ENCODE peak calls at places on chromosomes 1 and 21, in six cellular contexts. B, E, M, H, I and Y are unnamed samples.
A peak's percentile ranks its signal among the peaks of the same experiment; 100 is the strongest.

GRCh38 chr1:176102243-176102642 is 104.8 kb downstream of the COP1 start:
- DNase-seq in H (peak; percentile 41), B (no peak), M (no peak), E (no peak), I (no peak), Y (no peak)

GRCh38 chr1:172723251-172723650 is 64.3 kb downstream of the FASLG start:
- DNase-seq in E (no peak), M (peak; percentile 61), B (no peak), H (peak; percentile 61), I (no peak), Y (no peak)

GRCh38 chr1:213394837-213395236 is 343.8 kb downstream of the RPS6KC1 start:
- DNase-seq in B (no peak), M (no peak), H (no peak), E (no peak), I (no peak), Y (no peak)

GRCh38 chr1:11272842-11273594 is at the start of gene UBIAD1:
- DNase-seq in I (peak; percentile 87), E (peak; percentile 89), M (peak; percentile 86), H (peak; percentile 96), B (peak; percentile 80), Y (no peak)

GRCh38 chr1:244371294-244372141 is 80.2 kb downstream of the ADSS2 start:
- DNase-seq in E (no peak), I (no peak), M (peak; percentile 85), H (no peak), B (no peak), Y (no peak)

GRCh38 chr1:233337505-233337904 is 10.0 kb downstream of the MAP3K21 start:
- DNase-seq in B (no peak), I (no peak), E (no peak), H (no peak), M (no peak), Y (no peak)

GRCh38 chr1:54887665-54888071 is 673 bp upstream of the DHCR24 start:
- DNase-seq in B (no peak), M (no peak), H (peak; percentile 65), I (no peak), E (peak; percentile 51), Y (no peak)

GRCh38 chr1:173255214-173255813 is 48.2 kb upstream of the TNFSF4 start:
- DNase-seq in H (peak; percentile 71), B (no peak), I (no peak), E (no peak), M (peak; percentile 25), Y (no peak)

GRCh38 chr1:25580933-25581332 is 35.7 kb upstream of the MAN1C1 start:
- DNase-seq in I (no peak), B (no peak), H (no peak), M (no peak), E (no peak), Y (no peak)

GRCh38 chr1:76764638-76765572 is 102.4 kb upstream of the ST6GALNAC5 start:
- DNase-seq in B (no peak), I (no peak), E (peak; percentile 68), H (no peak), M (no peak), Y (no peak)

GRCh38 chr21:36799869-36800268 is 101.0 kb downstream of the SIM2 start:
- DNase-seq in H (peak; percentile 20), E (no peak), I (no peak), B (no peak), M (no peak), Y (no peak)

GRCh38 chr21:41972511-41973205 is 18.8 kb upstream of the C2CD2 start:
- DNase-seq in M (no peak), H (no peak), B (no peak), I (no peak), E (no peak), Y (no peak)

GRCh38 chr1:3796215-3797193 is at the start of gene LRRC47:
- DNase-seq in E (peak; percentile 93), M (peak; percentile 85), H (peak; percentile 96), I (peak; percentile 94), B (peak; percentile 84), Y (peak; percentile 97)

GRCh38 chr1:218846166-218846565 is 327.5 kb upstream of the LYPLAL1 start:
- DNase-seq in B (no peak), I (no peak), H (no peak), E (no peak), M (no peak), Y (no peak)

GRCh38 chr1:239893127-239893731 is 198.5 kb upstream of the FMN2 start:
- DNase-seq in E (no peak), M (no peak), B (no peak), I (no peak), H (no peak), Y (no peak)

GRCh38 chr1:105437847-105438246 is 1618.6 kb upstream of the PRMT6 start:
- DNase-seq in B (no peak), I (no peak), M (no peak), E (no peak), H (no peak), Y (peak; percentile 55)

GRCh38 chr1:196590012-196590708 is 18.1 kb downstream of the KCNT2 start:
- DNase-seq in M (no peak), H (no peak), B (no peak), E (no peak), I (no peak), Y (no peak)

GRCh38 chr1:162011337-162012012 is 12.2 kb downstream of the OLFML2B start:
- DNase-seq in M (no peak), E (no peak), H (no peak), I (no peak), B (no peak), Y (no peak)

GRCh38 chr1:94579876-94580294 is 38.3 kb upstream of the F3 start:
- DNase-seq in H (peak; percentile 92), B (no peak), M (peak; percentile 97), I (no peak), E (no peak), Y (no peak)

GRCh38 chr1:201828820-201829774 is at the start of gene IPO9:
- DNase-seq in H (peak; percentile 98), I (peak; percentile 98), E (peak; percentile 95), M (peak; percentile 73), B (peak; percentile 93), Y (peak; percentile 95)

GRCh38 chr1:156124557-156125483 is 10.3 kb downstream of the LMNA start:
- DNase-seq in M (peak; percentile 66), H (peak; percentile 66), E (no peak), I (peak; percentile 60), B (no peak), Y (no peak)

GRCh38 chr1:208731976-208732821 is 488.0 kb upstream of the PLXNA2 start:
- DNase-seq in I (no peak), H (no peak), M (no peak), E (peak; percentile 67), B (no peak), Y (no peak)

GRCh38 chr1:95229042-95229441 is 5.0 kb upstream of the RWDD3 start:
- DNase-seq in B (no peak), M (no peak), H (no peak), E (no peak), I (no peak), Y (no peak)

GRCh38 chr1:27149084-27149483 is 5.8 kb downstream of the SLC9A1 start:
- DNase-seq in H (no peak), B (no peak), M (no peak), E (no peak), I (no peak), Y (no peak)

GRCh38 chr1:32345289-32345827 is 9.3 kb upstream of the MARCKSL1 start:
- DNase-seq in M (no peak), H (no peak), I (no peak), E (no peak), B (no peak), Y (no peak)

GRCh38 chr1:197200468-197200899 is 54.0 kb upstream of the ASPM start:
- DNase-seq in E (no peak), M (peak; percentile 58), I (no peak), B (no peak), H (peak; percentile 59), Y (no peak)

GRCh38 chr21:28714795-28715464 is 277.7 kb downstream of the LTN1 start:
- DNase-seq in B (no peak), M (peak; percentile 47), I (no peak), H (no peak), E (no peak), Y (no peak)

GRCh38 chr21:39582749-39583148 is 30.0 kb upstream of the B3GALT5 start:
- DNase-seq in B (no peak), I (no peak), H (no peak), M (no peak), E (no peak), Y (no peak)

GRCh38 chr1:179550753-179551682 is 24.7 kb downstream of the NPHS2 start:
- DNase-seq in M (peak; percentile 74), H (peak; percentile 67), I (no peak), B (no peak), E (no peak), Y (no peak)

GRCh38 chr1:21567241-21568005 is 58.2 kb downstream of the ALPL start:
- DNase-seq in I (no peak), H (peak; percentile 41), M (no peak), B (no peak), E (no peak), Y (peak; percentile 72)

GRCh38 chr1:39130297-39130696 is 74.2 kb upstream of the MACF1 start:
- DNase-seq in M (peak; percentile 96), I (no peak), E (no peak), B (no peak), H (peak; percentile 79), Y (no peak)

GRCh38 chr1:27527857-27528700 is 38.1 kb upstream of the WASF2 start:
- DNase-seq in B (no peak), I (peak; percentile 54), E (peak; percentile 97), M (no peak), H (no peak), Y (no peak)

GRCh38 chr1:10724052-10724494 is 72.4 kb downstream of the CASZ1 start:
- DNase-seq in B (no peak), E (peak; percentile 68), I (no peak), H (peak; percentile 43), M (peak; percentile 45), Y (no peak)

GRCh38 chr1:19877821-19878636 is 4.2 kb upstream of the OTUD3 start:
- DNase-seq in B (no peak), H (no peak), M (peak; percentile 95), E (no peak), I (no peak), Y (no peak)

GRCh38 chr21:28283652-28284490 is 708.8 kb downstream of the LTN1 start:
- DNase-seq in E (no peak), H (peak; percentile 87), I (no peak), B (no peak), M (no peak), Y (no peak)